ENCODE peak calls at places on chromosome 20, in six cellular contexts. P, Y, C, F, Q and E are unnamed samples.
A peak's percentile ranks its signal among the peaks of the same experiment; 100 is the strongest.

GRCh38 chr20:35947489-35947888 is 6.8 kb downstream of the SCAND1 start:
- DNase-seq in P (no peak), Y (no peak), C (peak; percentile 76), F (peak; percentile 26), Q (no peak), E (peak; percentile 36)

GRCh38 chr20:7452890-7453289 is 487.4 kb downstream of the HAO1 start:
- DNase-seq in P (no peak), Y (no peak), C (no peak), F (no peak), Q (no peak), E (no peak)

GRCh38 chr20:17835240-17835940 is 133.2 kb downstream of the SNX5 start:
- DNase-seq in P (peak; percentile 42), Y (no peak), C (peak; percentile 93), F (no peak), Q (peak; percentile 86), E (peak; percentile 58)

GRCh38 chr20:20333866-20334265 is 34.0 kb upstream of the INSM1 start:
- DNase-seq in P (no peak), Y (no peak), C (peak; percentile 74), F (no peak), Q (no peak), E (no peak)

GRCh38 chr20:7272512-7272911 is 505.0 kb downstream of the BMP2 start:
- DNase-seq in P (no peak), Y (no peak), C (no peak), F (no peak), Q (no peak), E (no peak)

GRCh38 chr20:17747431-17747846 is 47.7 kb downstream of the BANF2 start:
- DNase-seq in P (no peak), Y (no peak), C (no peak), F (peak; percentile 5), Q (peak; percentile 85), E (peak; percentile 93)

GRCh38 chr20:10090588-10091166 is 55.9 kb downstream of the ANKEF1 start:
- DNase-seq in P (peak; percentile 56), Y (peak; percentile 24), C (no peak), F (peak; percentile 43), Q (peak; percentile 50), E (no peak)

GRCh38 chr20:37885593-37886507 is 17.1 kb upstream of the VSTM2L start:
- DNase-seq in P (no peak), Y (no peak), C (no peak), F (no peak), Q (no peak), E (no peak)

GRCh38 chr20:19433371-19434316 is 221.2 kb downstream of the SLC24A3 start:
- DNase-seq in P (no peak), Y (no peak), C (no peak), F (no peak), Q (no peak), E (no peak)

GRCh38 chr20:39576786-39577185 is 614.6 kb downstream of the DHX35 start:
- DNase-seq in P (no peak), Y (no peak), C (no peak), F (no peak), Q (no peak), E (no peak)

GRCh38 chr20:18497603-18498002 is 578 bp upstream of the RBBP9 start:
- DNase-seq in P (no peak), Y (no peak), C (no peak), F (no peak), Q (no peak), E (no peak)

GRCh38 chr20:38201356-38201755 is 36.3 kb upstream of the TGM2 start:
- DNase-seq in P (no peak), Y (no peak), C (peak; percentile 83), F (peak; percentile 37), Q (peak; percentile 55), E (peak; percentile 68)

GRCh38 chr20:56350842-56351241 is 7.9 kb upstream of the FAM210B start:
- DNase-seq in P (no peak), Y (no peak), C (no peak), F (no peak), Q (no peak), E (no peak)

GRCh38 chr20:9301129-9302072 is 213.0 kb upstream of the LAMP5 start:
- DNase-seq in P (peak; percentile 21), Y (peak; percentile 18), C (no peak), F (no peak), Q (no peak), E (no peak)

GRCh38 chr20:58677808-58678207 is 14.8 kb upstream of the NPEPL1 start:
- DNase-seq in P (no peak), Y (no peak), C (no peak), F (no peak), Q (no peak), E (no peak)

GRCh38 chr20:57332105-57333089 is 2.8 kb downstream of the SPO11 start:
- DNase-seq in P (no peak), Y (no peak), C (no peak), F (no peak), Q (no peak), E (no peak)

GRCh38 chr20:8721098-8721497 is 347.8 kb upstream of the PLCB4 start:
- DNase-seq in P (peak; percentile 76), Y (peak; percentile 33), C (no peak), F (peak; percentile 30), Q (peak; percentile 57), E (no peak)

GRCh38 chr20:45945678-45946148 is 11.2 kb downstream of the PCIF1 start:
- DNase-seq in P (no peak), Y (no peak), C (peak; percentile 79), F (no peak), Q (peak; percentile 95), E (peak; percentile 80)

GRCh38 chr20:56843817-56844216 is 214.7 kb downstream of the TFAP2C start:
- DNase-seq in P (no peak), Y (no peak), C (no peak), F (peak; percentile 6), Q (no peak), E (no peak)

GRCh38 chr20:36085686-36086267 is 68.8 kb upstream of the EPB41L1 start:
- DNase-seq in P (no peak), Y (no peak), C (no peak), F (peak; percentile 91), Q (peak; percentile 68), E (no peak)

GRCh38 chr20:56781108-56781739 is 152.1 kb downstream of the TFAP2C start:
- DNase-seq in P (no peak), Y (no peak), C (peak; percentile 91), F (no peak), Q (peak; percentile 76), E (no peak)

GRCh38 chr20:50308513-50309279 is 118.1 kb downstream of the CEBPB start:
- DNase-seq in P (peak; percentile 92), Y (peak; percentile 92), C (peak; percentile 98), F (peak; percentile 61), Q (peak; percentile 97), E (peak; percentile 88)
- TF ChIP-seq POLR2A in P (no peak), Y (peak; percentile 40), C (no peak), F (no peak), Q (peak; percentile 51), E (peak; percentile 45)

DNA sequence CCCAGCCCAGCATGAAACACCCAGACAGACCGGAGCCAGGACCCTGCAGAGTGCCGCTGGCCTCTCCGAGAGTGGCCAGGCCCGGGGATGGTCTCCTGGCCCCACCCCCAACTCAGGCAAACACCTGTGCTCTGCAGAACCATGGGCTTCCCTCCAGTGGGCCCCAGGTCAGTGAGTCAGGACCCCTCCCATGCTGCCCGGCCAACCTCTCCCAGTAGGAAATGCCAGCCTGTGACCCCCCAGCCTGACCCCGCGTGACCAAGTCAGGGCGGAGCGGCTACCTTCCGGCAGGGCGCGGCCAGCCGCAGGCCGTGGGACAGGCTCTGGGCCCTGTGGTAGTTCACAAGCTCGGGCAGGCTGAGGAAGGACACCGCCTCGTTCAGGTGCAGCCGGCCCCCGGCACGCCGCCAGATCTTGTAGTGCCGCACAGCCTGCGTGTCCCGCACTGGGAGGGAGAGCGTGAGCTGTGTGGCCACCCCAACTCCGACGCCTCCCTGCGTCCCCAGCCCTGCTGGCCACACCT is 3.2 kb downstream of the PTK6 start:
- DNase-seq in P (no peak), Y (peak; percentile 17), C (peak; percentile 94), F (no peak), Q (no peak), E (no peak)
- TF ChIP-seq POLR2A in P (no peak), Y (no peak), C (no peak), F (no peak), Q (no peak), E (no peak)

GRCh38 chr20:62800314-62801259 is 4.0 kb upstream of the OGFR start:
- DNase-seq in P (no peak), Y (no peak), C (no peak), F (no peak), Q (no peak), E (no peak)
- TF ChIP-seq POLR2A in P (no peak), Y (no peak), C (no peak), F (peak; percentile 27), Q (no peak), E (no peak)

GRCh38 chr20:3606021-3606420 is 57.2 kb downstream of the GFRA4 start:
- DNase-seq in P (no peak), Y (no peak), C (no peak), F (no peak), Q (no peak), E (no peak)
- TF ChIP-seq POLR2A in P (no peak), Y (no peak), C (no peak), F (no peak), Q (no peak), E (no peak)

DNA sequence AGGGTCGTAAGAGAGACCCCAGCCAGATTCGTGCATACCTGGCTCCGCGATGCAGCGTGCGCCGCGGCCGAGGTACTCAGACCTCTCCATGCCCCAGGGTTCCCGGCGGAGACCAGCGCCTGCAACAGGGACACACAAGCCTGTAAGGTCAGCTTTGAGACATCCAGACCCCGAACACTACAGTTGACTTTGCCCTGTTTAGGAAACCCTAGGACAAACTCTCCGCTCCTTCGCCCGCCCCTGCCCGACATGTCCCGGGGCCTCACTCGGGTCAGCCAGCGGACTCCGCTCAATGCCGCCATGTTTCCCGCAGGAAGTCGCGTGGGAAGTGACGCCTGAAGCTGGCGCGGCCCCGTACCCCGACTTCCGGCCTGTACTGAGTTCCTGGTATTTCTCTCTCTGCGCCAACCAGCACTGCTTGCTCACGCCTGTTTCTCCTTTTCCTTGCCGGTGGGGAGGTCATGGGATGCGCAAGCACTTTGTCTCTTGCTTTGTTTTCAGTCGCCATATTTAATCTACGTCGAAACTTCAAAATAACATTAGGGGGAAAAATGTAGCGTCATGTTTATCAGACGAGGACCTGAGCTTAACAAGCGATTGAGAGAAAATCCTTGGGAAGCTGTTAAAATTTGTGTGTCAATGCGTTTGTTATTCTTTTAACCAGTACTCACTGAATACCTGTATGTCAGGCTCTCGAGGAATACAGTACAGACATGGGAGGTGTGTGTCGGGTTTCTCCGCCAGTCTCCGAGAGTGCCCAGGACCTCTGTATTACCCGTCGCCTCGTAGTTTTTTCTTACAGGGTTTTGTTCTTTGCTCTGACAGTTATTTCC is at the start of gene IDH3B:
- DNase-seq in P (peak; percentile 93), Y (peak; percentile 93), C (peak; percentile 99), F (peak; percentile 90), Q (peak; percentile 94), E (peak; percentile 77)
- TF ChIP-seq POLR2A in P (peak; percentile 64), Y (peak; percentile 80), C (peak; percentile 52), F (peak; percentile 85), Q (peak; percentile 69), E (peak; percentile 81)